ENCODE peak calls at places on chromosomes 11 and 22, in four cellular contexts. K is body of pancreas, X is Peyer's patch, R is esophagus muscularis mucosa. I is an unnamed sample.

GRCh38 chr11:1226981-1227550 is 4.2 kb downstream of the MUC5B start:
- DNase-seq in K (peak; percentile 11), X (no peak), R (no peak), I (no peak)

GRCh38 chr11:72609451-72609850 is 64.8 kb downstream of the PDE2A start:
- DNase-seq in K (no peak), X (no peak), R (no peak), I (no peak)

GRCh38 chr11:16984229-16984628 is 30.0 kb downstream of the PLEKHA7 start:
- DNase-seq in K (no peak), X (no peak), R (no peak), I (no peak)

GRCh38 chr11:34468209-34468841 is 29.6 kb downstream of the CAT start:
- DNase-seq in K (peak; percentile 22), X (peak; percentile 66), R (no peak), I (peak; percentile 13)

GRCh38 chr11:102564110-102564509 is 33.6 kb upstream of the MMP7 start:
- DNase-seq in K (no peak), X (no peak), R (no peak), I (no peak)

GRCh38 chr11:24234822-24235508 is 261.9 kb upstream of the LUZP2 start:
- DNase-seq in K (peak; percentile 19), X (peak; percentile 50), R (no peak), I (no peak)

GRCh38 chr11:132626446-132626845 is 905.9 kb downstream of the OPCML start:
- DNase-seq in K (no peak), X (no peak), R (no peak), I (no peak)

GRCh38 chr22:35434061-35434750 is 34.3 kb downstream of the MCM5 start:
- DNase-seq in K (no peak), X (no peak), R (no peak), I (no peak)

GRCh38 chr11:119363081-119363861 is 16.8 kb upstream of the MFRP start:
- DNase-seq in K (peak; percentile 60), X (no peak), R (no peak), I (no peak)

GRCh38 chr11:1425006-1425405 is 35.3 kb downstream of the BRSK2 start:
- DNase-seq in K (no peak), X (no peak), R (no peak), I (no peak)

GRCh38 chr11:67484847-67485311 is 2.1 kb downstream of the AIP start:
- DNase-seq in K (no peak), X (peak; percentile 83), R (no peak), I (no peak)

GRCh38 chr11:99117603-99118002 is 96.9 kb downstream of the CNTN5 start:
- DNase-seq in K (no peak), X (no peak), R (no peak), I (no peak)

GRCh38 chr22:31098633-31099110 is 8.7 kb downstream of the SELENOM start:
- DNase-seq in K (no peak), X (no peak), R (no peak), I (no peak)

GRCh38 chr11:21142007-21142406 is 472.6 kb downstream of the NELL1 start:
- DNase-seq in K (no peak), X (no peak), R (no peak), I (no peak)

GRCh38 chr11:57444362-57445074 is 15.8 kb upstream of the RTN4RL2 start:
- DNase-seq in K (no peak), X (no peak), R (no peak), I (no peak)

GRCh38 chr11:122098223-122098980 is 17.6 kb downstream of the BLID start:
- DNase-seq in K (no peak), X (no peak), R (no peak), I (no peak)

GRCh38 chr11:11901917-11902316 is 60.1 kb downstream of the USP47 start:
- DNase-seq in K (no peak), X (no peak), R (no peak), I (no peak)

GRCh38 chr11:93623938-93624337 is 37.5 kb upstream of the CEP295 start:
- DNase-seq in K (no peak), X (no peak), R (no peak), I (no peak)

GRCh38 chr11:122363306-122363705 is 247.3 kb upstream of the BLID start:
- DNase-seq in K (no peak), X (no peak), R (no peak), I (no peak)

GRCh38 chr22:35212996-35213395 is 44.3 kb upstream of the HMGXB4 start:
- DNase-seq in K (no peak), X (no peak), R (no peak), I (no peak)

GRCh38 chr11:3041699-3042098 is 15.5 kb downstream of the CARS1 start:
- DNase-seq in K (peak; percentile 42), X (peak; percentile 83), R (no peak), I (no peak)

GRCh38 chr11:22674470-22675426 is 8.3 kb downstream of the GAS2 start:
- DNase-seq in K (peak; percentile 59), X (no peak), R (no peak), I (no peak)

GRCh38 chr11:7672960-7673723 is at the start of gene CYB5R2:
- DNase-seq in K (peak; percentile 75), X (peak; percentile 80), R (no peak), I (peak; percentile 69)

GRCh38 chr11:77152846-77153245 is 24.8 kb downstream of the MYO7A start:
- DNase-seq in K (no peak), X (no peak), R (no peak), I (no peak)

GRCh38 chr11:8066911-8067455 is 14.0 kb upstream of the TUB start:
- DNase-seq in K (no peak), X (no peak), R (no peak), I (no peak)

GRCh38 chr11:107218123-107219084 is 200.1 kb upstream of the GUCY1A2 start:
- DNase-seq in K (no peak), X (no peak), R (no peak), I (no peak)

GRCh38 chr11:8777907-8778767 is 95.5 kb downstream of the RPL27A start:
- DNase-seq in K (peak; percentile 32), X (no peak), R (no peak), I (no peak)

GRCh38 chr11:114774599-114775365 is 96.5 kb downstream of the NXPE2 start:
- DNase-seq in K (no peak), X (peak; percentile 50), R (no peak), I (peak; percentile 20)

GRCh38 chr11:47187723-47188122 is 1.5 kb upstream of the PACSIN3 start:
- DNase-seq in K (no peak), X (no peak), R (no peak), I (no peak)

GRCh38 chr11:104907521-104908185 is 9.4 kb upstream of the CASP12 start:
- DNase-seq in K (no peak), X (no peak), R (no peak), I (no peak)

GRCh38 chr11:3180869-3181268 is 15.8 kb upstream of the OSBPL5 start:
- DNase-seq in K (no peak), X (no peak), R (no peak), I (no peak)

GRCh38 chr11:110793556-110793955 is 81.3 kb upstream of the ARHGAP20 start:
- DNase-seq in K (no peak), X (no peak), R (no peak), I (no peak)

GRCh38 chr11:110798231-110798630 is 86.0 kb upstream of the ARHGAP20 start:
- DNase-seq in K (no peak), X (no peak), R (no peak), I (no peak)

GRCh38 chr11:110797453-110797852 is 85.2 kb upstream of the ARHGAP20 start:
- DNase-seq in K (no peak), X (no peak), R (no peak), I (no peak)

GRCh38 chr11:110795124-110795624 is 82.9 kb upstream of the ARHGAP20 start:
- DNase-seq in K (no peak), X (no peak), R (no peak), I (no peak)
- TF ChIP-seq POLR2A in K (no peak), X (no peak), R (no peak), I (no peak)

DNA sequence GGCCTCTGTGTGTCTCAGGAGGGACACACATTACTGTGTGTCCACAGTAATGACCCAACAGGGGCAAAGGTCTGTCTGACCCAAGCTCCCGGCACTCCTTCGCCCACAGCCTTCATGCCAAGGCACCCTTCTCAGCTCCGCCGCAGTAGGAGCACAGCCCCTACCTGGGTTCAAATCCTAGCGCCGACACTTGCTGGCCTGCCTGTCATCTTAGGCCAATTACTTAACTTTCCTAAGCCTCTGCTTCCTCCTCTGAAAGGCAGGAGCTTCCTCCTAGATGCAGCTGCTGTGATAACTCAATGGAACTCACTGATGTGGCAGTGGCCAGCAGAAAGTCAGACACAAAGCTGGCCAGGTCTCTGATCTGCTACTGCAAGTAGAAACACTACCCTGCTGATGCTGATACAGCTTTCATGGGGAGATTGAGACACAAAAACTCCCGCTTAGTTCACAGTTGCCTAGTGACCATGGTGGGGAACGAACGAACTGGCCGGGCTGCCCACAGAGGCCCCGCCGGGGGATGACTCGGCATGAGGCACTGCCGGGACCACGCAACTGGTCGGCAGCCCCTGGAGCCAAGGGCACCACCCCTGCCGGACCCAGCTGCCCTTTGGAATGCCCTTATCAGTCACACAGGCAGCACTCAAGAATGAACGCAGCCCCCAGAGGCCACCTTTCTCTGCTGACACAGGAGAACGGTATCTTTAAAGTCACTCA is 8.1 kb downstream of the EHD1 start:
- DNase-seq in K (no peak), X (no peak), R (no peak), I (no peak)
- TF ChIP-seq POLR2A in K (no peak), X (no peak), R (no peak), I (no peak)

DNA sequence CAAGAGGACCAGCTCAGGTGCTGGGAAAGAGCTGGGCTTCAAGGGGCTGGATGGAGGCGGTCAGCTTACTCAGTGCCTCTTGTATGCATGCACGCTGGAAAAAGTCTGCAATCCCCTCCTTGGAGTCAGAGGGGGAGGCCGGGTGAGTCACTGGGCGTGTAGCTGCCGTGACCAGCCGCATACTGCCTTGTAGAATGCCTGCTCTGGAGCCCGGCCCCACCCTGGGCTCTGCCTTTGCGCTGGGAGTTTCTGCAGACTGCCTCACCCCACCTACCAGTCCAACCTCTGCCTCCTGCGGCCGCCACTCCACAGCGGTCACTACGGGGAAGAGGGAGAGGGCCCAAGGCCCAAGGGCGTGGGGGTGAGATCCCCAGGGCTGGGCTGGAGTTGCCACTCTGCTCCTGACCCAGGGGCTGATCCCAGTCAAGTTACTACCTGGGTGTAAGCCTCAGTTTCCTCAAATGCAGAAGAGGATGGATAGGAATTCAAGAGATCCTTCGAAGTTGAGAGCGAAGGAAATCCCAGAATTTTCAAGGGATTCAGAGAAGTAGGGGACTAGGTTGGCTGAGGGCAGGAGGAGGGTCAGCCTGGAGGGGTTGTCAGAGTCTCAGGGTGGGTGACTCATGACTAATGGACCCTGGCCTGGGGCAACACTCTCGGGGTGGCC is 4.1 kb downstream of the MRGPRF start:
- DNase-seq in K (peak; percentile 60), X (peak; percentile 85), R (peak; percentile 96), I (no peak)
- TF ChIP-seq POLR2A in K (peak; percentile 9), X (peak; percentile 27), R (peak; percentile 6), I (no peak)

GRCh38 chr11:75403983-75404658 is 4.8 kb downstream of the RPS3 start:
- DNase-seq in K (no peak), X (no peak), R (no peak), I (no peak)
- TF ChIP-seq POLR2A in K (no peak), X (no peak), R (no peak), I (no peak)

GRCh38 chr11:13668102-13668956 is at the start of gene FAR1:
- DNase-seq in K (peak; percentile 96), X (peak; percentile 98), R (peak; percentile 99), I (peak; percentile 98)
- TF ChIP-seq POLR2A in K (peak; percentile 83), X (peak; percentile 87), R (peak; percentile 71), I (peak; percentile 87)

GRCh38 chr11:32107647-32108046 is 16.8 kb downstream of the RCN1 start:
- DNase-seq in K (no peak), X (no peak), R (no peak), I (no peak)
- TF ChIP-seq POLR2A in K (no peak), X (no peak), R (no peak), I (no peak)